ENCODE peak calls at places on chromosomes 11 and 22, in six cellular contexts. L is AG04450, Y is stomach, K is right atrium auricular region, V is WERI-Rb-1, Q is psoas muscle. R is an unnamed sample.

GRCh38 chr11:57647368-57647767 is 2.3 kb downstream of the YPEL4 start:
- DNase-seq in L (no peak), Y (no peak), K (no peak), V (no peak), Q (no peak), R (no peak)

GRCh38 chr11:9315078-9315688 is 790 bp upstream of the TMEM41B start:
- DNase-seq in L (no peak), Y (no peak), K (no peak), V (peak), Q (no peak), R (no peak)

GRCh38 chr22:19892249-19892879 is 37.7 kb upstream of the GNB1L start:
- DNase-seq in L (no peak), Y (no peak), K (no peak), V (no peak), Q (no peak), R (no peak)

GRCh38 chr11:55942785-55943392 is 6.7 kb upstream of the OR5I1 start:
- DNase-seq in L (no peak), Y (no peak), K (no peak), V (no peak), Q (no peak), R (no peak)

GRCh38 chr22:35749808-35750207 is 32.1 kb downstream of the APOL5 start:
- DNase-seq in L (no peak), Y (no peak), K (no peak), V (no peak), Q (no peak), R (no peak)

GRCh38 chr22:48660104-48660794 is 1167.4 kb downstream of the BRD1 start:
- DNase-seq in L (no peak), Y (no peak), K (no peak), V (no peak), Q (no peak), R (no peak)

GRCh38 chr11:69899957-69900821 is 81.0 kb upstream of the FGF3 start:
- DNase-seq in L (no peak), Y (peak), K (no peak), V (peak), Q (peak), R (no peak)

GRCh38 chr11:113906038-113906437 is 1.4 kb downstream of the HTR3B start:
- DNase-seq in L (peak), Y (peak), K (no peak), V (peak), Q (no peak), R (no peak)

GRCh38 chr11:36053314-36053713 is 109.5 kb downstream of the LDLRAD3 start:
- DNase-seq in L (no peak), Y (no peak), K (no peak), V (no peak), Q (no peak), R (no peak)

GRCh38 chr11:118921929-118922744 is 3.6 kb downstream of the BCL9L start:
- DNase-seq in L (no peak), Y (peak), K (peak), V (peak), Q (peak), R (no peak)

GRCh38 chr11:105449100-105449734 is 160.7 kb upstream of the GRIA4 start:
- DNase-seq in L (no peak), Y (no peak), K (no peak), V (no peak), Q (no peak), R (no peak)

GRCh38 chr22:18113680-18114394 is 3.2 kb downstream of the TUBA8 start:
- DNase-seq in L (no peak), Y (no peak), K (no peak), V (no peak), Q (no peak), R (no peak)

GRCh38 chr11:115206365-115207022 is 297.7 kb downstream of the CADM1 start:
- DNase-seq in L (no peak), Y (no peak), K (no peak), V (no peak), Q (no peak), R (no peak)

GRCh38 chr11:75240381-75241035 is at the start of gene TPBGL:
- DNase-seq in L (no peak), Y (peak), K (no peak), V (peak), Q (no peak), R (no peak)

GRCh38 chr11:129992161-129992944 is 10.3 kb downstream of the PRDM10 start:
- DNase-seq in L (no peak), Y (peak), K (no peak), V (peak), Q (no peak), R (no peak)
- TF ChIP-seq CTCF in L (no peak), Y (no peak), K (no peak), V (peak), Q (peak), R (no peak)

DNA sequence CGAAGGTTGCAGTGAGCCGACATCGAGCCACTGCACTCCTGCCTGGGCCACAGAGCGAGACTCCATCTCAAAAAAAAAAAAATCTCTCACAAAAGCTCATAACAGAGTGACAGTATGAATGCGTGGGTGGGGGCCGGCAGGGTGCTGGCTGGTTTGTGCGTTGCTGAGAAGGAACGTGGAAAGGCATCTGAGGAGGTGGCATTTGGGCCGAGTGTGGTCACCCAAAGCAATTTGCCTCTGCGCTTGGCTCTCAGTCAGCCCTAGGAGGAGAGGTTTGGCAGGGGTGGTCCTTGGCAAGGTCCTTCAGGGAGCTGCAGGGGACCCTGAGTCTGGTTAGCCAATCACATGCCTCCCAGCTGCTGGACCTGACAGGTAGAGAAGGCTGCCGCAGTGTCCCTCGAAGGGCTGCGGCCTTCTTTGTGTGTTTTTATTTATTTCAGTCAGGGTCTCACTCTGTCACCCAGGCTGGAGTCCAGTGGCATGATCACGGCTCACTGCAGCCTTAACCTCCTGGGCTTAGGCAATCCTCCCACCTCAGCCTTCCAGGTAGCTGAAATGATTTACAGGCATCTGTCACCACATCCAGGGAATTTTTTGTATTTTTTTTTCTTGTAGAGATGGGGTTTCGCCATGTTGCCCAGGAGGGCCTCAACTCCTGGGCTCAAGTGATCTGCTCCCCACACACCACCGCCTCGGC is 23.5 kb upstream of the OSBPL5 start:
- DNase-seq in L (no peak), Y (no peak), K (no peak), V (no peak), Q (no peak), R (no peak)
- H3K4me3 ChIP-seq in L (no peak), Y (no peak), K (no peak), V (no peak), Q (no peak), R (no peak)

GRCh38 chr11:127470485-127470884 is 469.9 kb upstream of the KIRREL3 start:
- DNase-seq in L (no peak), Y (no peak), K (no peak), V (peak), Q (no peak), R (no peak)
- TF ChIP-seq CTCF in L (peak), Y (no peak), K (no peak), V (peak), Q (no peak), R (peak)

GRCh38 chr11:3854977-3855807 is at the start of gene STIM1:
- DNase-seq in L (peak), Y (peak), K (peak), V (peak), Q (peak), R (peak)

GRCh38 chr11:3853545-3853842 is 2.0 kb upstream of the STIM1 start:
- DNase-seq in L (no peak), Y (no peak), K (no peak), V (no peak), Q (no peak), R (no peak)

GRCh38 chr11:3855808-3856491 is 486 bp downstream of the STIM1 start:
- DNase-seq in L (no peak), Y (peak), K (peak), V (peak), Q (peak), R (no peak)

GRCh38 chr11:3853935-3854659 is 1.4 kb upstream of the STIM1 start:
- DNase-seq in L (no peak), Y (peak), K (no peak), V (peak), Q (peak), R (no peak)

DNA sequence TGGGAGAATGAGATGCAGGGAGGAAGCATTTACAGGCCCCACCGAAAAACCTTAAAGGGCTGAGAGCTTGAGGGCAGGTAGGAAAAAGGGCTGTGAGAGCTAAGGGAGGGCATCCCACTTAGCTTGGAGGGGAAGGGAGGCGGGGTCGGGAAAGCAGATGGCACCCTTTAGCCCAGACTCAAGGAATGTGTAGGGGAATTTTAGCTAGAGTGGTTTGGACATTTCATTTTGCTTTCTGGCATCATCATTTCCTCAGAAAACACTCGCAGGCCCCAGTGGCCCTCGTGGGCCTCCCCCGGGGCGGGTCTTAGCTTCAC is 846 bp upstream of the STIM1 start:
- DNase-seq in L (no peak), Y (no peak), K (no peak), V (no peak), Q (no peak), R (no peak)
- H3K4me3 ChIP-seq in L (peak), Y (peak), K (no peak), V (peak), Q (peak), R (peak)